ENCODE peak calls at places on chromosomes 5 and 9, in four cellular contexts. G is K562, D is GM12878, Y is HepG2. E is an unnamed sample.

GRCh38 chr5:100900142-100900795 is 2.8 kb downstream of the ST8SIA4 start:
- DNase-seq in G (peak), D (no peak), Y (no peak), E (peak)

GRCh38 chr5:147904110-147904509 is 2.2 kb downstream of the C5orf46 start:
- DNase-seq in G (no peak), D (no peak), Y (no peak), E (no peak)

GRCh38 chr5:148776780-148777179 is 49.6 kb upstream of the ADRB2 start:
- DNase-seq in G (no peak), D (no peak), Y (no peak), E (no peak)

GRCh38 chr5:107469485-107469884 is 201.3 kb downstream of the EFNA5 start:
- DNase-seq in G (no peak), D (no peak), Y (no peak), E (no peak)

GRCh38 chr9:18195223-18195622 is 278.7 kb upstream of the ADAMTSL1 start:
- DNase-seq in G (no peak), D (no peak), Y (no peak), E (no peak)

GRCh38 chr9:103183569-103184191 is 188.5 kb downstream of the CYLC2 start:
- DNase-seq in G (no peak), D (no peak), Y (peak), E (no peak)

GRCh38 chr9:15735083-15735974 is 182.5 kb downstream of the CCDC171 start:
- DNase-seq in G (no peak), D (no peak), Y (no peak), E (no peak)

GRCh38 chr9:133115604-133116345 is 5.3 kb downstream of the RALGDS start:
- DNase-seq in G (peak), D (peak), Y (no peak), E (no peak)

GRCh38 chr9:133594310-133594709 is 14.9 kb downstream of the FAM163B start:
- DNase-seq in G (no peak), D (no peak), Y (no peak), E (no peak)

GRCh38 chr9:128479262-128479661 is 23.5 kb downstream of the ODF2 start:
- DNase-seq in G (no peak), D (no peak), Y (no peak), E (no peak)

GRCh38 chr5:83162598-83162997 is 85.3 kb downstream of the XRCC4 start:
- DNase-seq in G (no peak), D (no peak), Y (no peak), E (no peak)

GRCh38 chr5:83172655-83173054 is 95.3 kb downstream of the XRCC4 start:
- DNase-seq in G (no peak), D (no peak), Y (no peak), E (no peak)

GRCh38 chr5:83172011-83172410 is 94.7 kb downstream of the XRCC4 start:
- DNase-seq in G (no peak), D (no peak), Y (no peak), E (no peak)

GRCh38 chr5:83169938-83170337 is 92.6 kb downstream of the XRCC4 start:
- DNase-seq in G (no peak), D (no peak), Y (no peak), E (no peak)

GRCh38 chr5:83167506-83167905 is 90.2 kb downstream of the XRCC4 start:
- DNase-seq in G (no peak), D (no peak), Y (no peak), E (no peak)
- TF ChIP-seq FOXK2 in G (no peak), D (no peak), Y (no peak), E (no peak)

GRCh38 chr5:144478532-144478931 is 307.9 kb downstream of the KCTD16 start:
- DNase-seq in G (no peak), D (no peak), Y (no peak), E (no peak)

GRCh38 chr5:144485540-144485939 is 314.9 kb downstream of the KCTD16 start:
- DNase-seq in G (no peak), D (no peak), Y (no peak), E (no peak)

GRCh38 chr5:144487207-144487606 is 316.5 kb downstream of the KCTD16 start:
- DNase-seq in G (no peak), D (no peak), Y (no peak), E (no peak)

GRCh38 chr5:144487761-144488160 is 317.1 kb downstream of the KCTD16 start:
- DNase-seq in G (no peak), D (no peak), Y (no peak), E (no peak)

GRCh38 chr5:144484124-144484897 is 313.6 kb downstream of the KCTD16 start:
- DNase-seq in G (no peak), D (no peak), Y (no peak), E (no peak)
- TF ChIP-seq TARDBP in G (no peak), D (no peak), Y (no peak), E (no peak)

GRCh38 chr9:33452828-33453271 is 5.5 kb upstream of the AQP3 start:
- DNase-seq in G (peak), D (no peak), Y (peak), E (peak)
- TF ChIP-seq FOXK2 in G (no peak), D (no peak), Y (no peak), E (no peak)

DNA sequence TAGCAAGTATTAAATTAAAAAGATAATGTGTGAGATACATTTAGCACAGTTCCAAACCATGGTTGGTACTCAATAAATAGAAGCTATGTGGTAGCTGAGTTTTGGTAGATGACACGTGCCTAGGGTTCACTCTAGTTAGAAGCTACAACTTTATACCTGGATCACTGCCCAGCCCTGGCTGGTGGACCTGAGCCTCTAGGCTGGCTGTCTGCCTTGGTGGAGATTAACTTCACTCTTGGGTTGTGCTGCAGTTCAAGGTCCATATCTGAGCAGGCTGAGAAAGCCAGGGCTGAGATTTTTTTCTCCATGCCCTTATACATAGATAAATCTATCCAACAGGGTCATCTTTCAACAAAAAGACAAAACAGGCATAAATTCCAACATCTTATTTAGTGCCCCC is 44.6 kb upstream of the SPDL1 start:
- DNase-seq in G (no peak), D (no peak), Y (no peak), E (no peak)
- TF ChIP-seq TARDBP in G (no peak), D (no peak), Y (no peak), E (no peak)